ENCODE peak calls at places on chromosomes 3 and 15, in six cellular contexts. G is ovary; A is A549; S is CD4-positive, CD25-positive, alpha-beta regulatory T cell; B is substantia nigra; P is tibial artery. D is an unnamed sample.

GRCh38 chr3:177483182-177483967 is 286.1 kb upstream of the TBL1XR1 start:
- DNase-seq in G (no peak), A (no peak), S (no peak), B (no peak), P (no peak), D (no peak)

GRCh38 chr3:119747355-119747754 is 34.5 kb upstream of the NR1I2 start:
- DNase-seq in G (no peak), A (no peak), S (no peak), B (no peak), P (no peak), D (no peak)

GRCh38 chr3:155805204-155805801 is 775 bp downstream of the C3orf33 start:
- DNase-seq in G (peak; percentile 45), A (peak; percentile 43), S (no peak), B (peak; percentile 20), P (no peak), D (peak; percentile 44)

GRCh38 chr3:102069211-102069662 is 219.9 kb downstream of the NFKBIZ start:
- DNase-seq in G (no peak), A (peak; percentile 38), S (no peak), B (no peak), P (no peak), D (peak; percentile 39)

GRCh38 chr3:79337798-79338197 is 430.0 kb downstream of the ROBO1 start:
- DNase-seq in G (no peak), A (no peak), S (no peak), B (no peak), P (no peak), D (no peak)

GRCh38 chr3:14480207-14481017 is 59.7 kb downstream of the GRIP2 start:
- DNase-seq in G (peak; percentile 58), A (no peak), S (no peak), B (no peak), P (no peak), D (no peak)

GRCh38 chr3:129615751-129616281 is 9.3 kb upstream of the PLXND1 start:
- DNase-seq in G (peak; percentile 29), A (no peak), S (no peak), B (no peak), P (peak; percentile 73), D (no peak)

GRCh38 chr3:128155614-128156360 is 2.5 kb downstream of the EEFSEC start:
- DNase-seq in G (no peak), A (no peak), S (no peak), B (no peak), P (no peak), D (no peak)

GRCh38 chr3:15606434-15606891 is 4.9 kb downstream of the BTD start:
- DNase-seq in G (no peak), A (peak; percentile 37), S (no peak), B (no peak), P (no peak), D (no peak)

GRCh38 chr15:85624241-85624855 is 170.4 kb downstream of the KLHL25 start:
- DNase-seq in G (no peak), A (no peak), S (no peak), B (no peak), P (no peak), D (no peak)

GRCh38 chr15:77797270-77797669 is 164.6 kb upstream of the LINGO1 start:
- DNase-seq in G (no peak), A (no peak), S (no peak), B (no peak), P (no peak), D (no peak)

GRCh38 chr3:184085389-184085852 is 11.4 kb upstream of the HTR3E start:
- DNase-seq in G (no peak), A (peak; percentile 21), S (no peak), B (no peak), P (no peak), D (no peak)

GRCh38 chr3:128278761-128279593 is 125.7 kb downstream of the EEFSEC start:
- DNase-seq in G (peak; percentile 94), A (no peak), S (no peak), B (peak; percentile 39), P (no peak), D (peak; percentile 85)

GRCh38 chr3:173502983-173503568 is 105.5 kb downstream of the NLGN1 start:
- DNase-seq in G (no peak), A (no peak), S (no peak), B (no peak), P (no peak), D (no peak)

GRCh38 chr3:101725192-101725889 is 927 bp downstream of the CEP97 start:
- DNase-seq in G (peak; percentile 57), A (no peak), S (peak; percentile 16), B (peak; percentile 47), P (peak; percentile 71), D (peak; percentile 20)

GRCh38 chr3:13346481-13347389 is 73.4 kb downstream of the NUP210 start:
- DNase-seq in G (no peak), A (no peak), S (peak; percentile 60), B (no peak), P (no peak), D (no peak)

GRCh38 chr15:40823572-40824343 is 4.8 kb downstream of the PPP1R14D start:
- DNase-seq in G (no peak), A (no peak), S (no peak), B (no peak), P (no peak), D (no peak)

GRCh38 chr3:165395188-165395587 is 199.0 kb upstream of the SLITRK3 start:
- DNase-seq in G (no peak), A (no peak), S (no peak), B (no peak), P (no peak), D (no peak)

GRCh38 chr3:165393458-165393857 is 197.3 kb upstream of the SLITRK3 start:
- DNase-seq in G (no peak), A (no peak), S (no peak), B (no peak), P (no peak), D (no peak)

GRCh38 chr3:165389064-165389463 is 192.9 kb upstream of the SLITRK3 start:
- DNase-seq in G (no peak), A (no peak), S (no peak), B (no peak), P (no peak), D (no peak)

GRCh38 chr3:165389653-165390052 is 193.5 kb upstream of the SLITRK3 start:
- DNase-seq in G (no peak), A (no peak), S (no peak), B (no peak), P (no peak), D (no peak)

DNA sequence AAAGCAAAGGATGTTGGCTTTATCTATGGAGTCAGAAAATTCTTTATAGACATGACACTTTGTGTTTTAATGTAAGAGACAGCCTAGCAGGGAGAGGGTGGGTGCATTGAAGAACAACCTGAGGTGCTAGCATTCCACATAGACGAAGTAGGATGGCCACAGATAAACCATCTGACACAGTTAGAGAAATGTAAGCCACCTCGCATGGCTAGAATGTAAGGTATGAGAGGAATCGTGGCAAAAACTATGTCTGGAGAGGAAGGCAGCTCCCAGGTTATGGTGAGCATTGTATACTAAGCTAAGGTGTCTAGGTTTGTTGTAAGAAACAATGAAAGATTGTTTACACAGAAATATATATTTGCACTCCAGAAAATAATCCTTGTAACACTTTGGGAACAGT is 194.0 kb upstream of the SLITRK3 start:
- DNase-seq in G (no peak), A (no peak), S (no peak), B (no peak), P (no peak), D (no peak)
- H3K27ac ChIP-seq in G (no peak overlapping the region), A (no peak overlapping the region), S (no peak overlapping the region), B (no peak overlapping the region), P (no peak overlapping the region), D (no peak overlapping the region)

GRCh38 chr15:78915341-78916087 is 29.3 kb downstream of the CTSH start:
- DNase-seq in G (no peak), A (no peak), S (no peak), B (no peak), P (peak; percentile 83), D (peak; percentile 80)
- H3K27ac ChIP-seq in G (peak overlapping the region; percentile 36), A (no peak overlapping the region), S (no peak overlapping the region), B (no peak overlapping the region), P (peak overlapping the region; percentile 79), D (peak overlapping the region; percentile 80)

GRCh38 chr3:38586546-38587520 is 62.7 kb downstream of the SCN5A start:
- DNase-seq in G (no peak), A (no peak), S (no peak), B (no peak), P (peak; percentile 13), D (no peak)
- H3K27ac ChIP-seq in G (no peak overlapping the region), A (no peak overlapping the region), S (no peak overlapping the region), B (no peak overlapping the region), P (no peak overlapping the region), D (no peak overlapping the region)

DNA sequence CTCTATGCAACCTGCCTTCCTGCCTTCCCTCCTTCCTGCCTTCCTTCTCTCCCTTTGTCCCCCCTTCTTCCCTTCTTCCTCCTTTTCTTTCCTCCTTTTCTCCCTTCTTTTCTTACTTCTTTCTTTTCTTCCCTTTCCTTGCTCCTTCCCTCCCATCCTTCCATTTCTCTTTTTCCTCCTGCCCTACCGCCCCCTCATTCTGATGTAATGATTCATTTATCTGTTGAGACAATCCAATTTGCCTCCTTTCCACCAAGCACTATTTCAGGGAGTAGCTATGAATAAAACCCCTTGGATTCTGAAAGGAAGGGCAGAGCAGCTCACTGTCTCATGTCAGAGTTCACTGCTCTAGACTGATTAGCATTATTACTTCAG is 462.5 kb downstream of the PDCD6IP start:
- DNase-seq in G (no peak), A (no peak), S (no peak), B (no peak), P (no peak), D (no peak)
- H3K27ac ChIP-seq in G (no peak overlapping the region), A (no peak overlapping the region), S (no peak overlapping the region), B (no peak overlapping the region), P (peak overlapping the region; percentile 51), D (peak overlapping the region; percentile 62)

GRCh38 chr3:123169930-123170329 is 31.8 kb upstream of the SEC22A start:
- DNase-seq in G (no peak), A (peak; percentile 7), S (no peak), B (no peak), P (no peak), D (no peak)
- H3K27ac ChIP-seq in G (no peak overlapping the region), A (peak overlapping the region; percentile 68), S (no peak overlapping the region), B (no peak overlapping the region), P (no peak overlapping the region), D (no peak overlapping the region)

DNA sequence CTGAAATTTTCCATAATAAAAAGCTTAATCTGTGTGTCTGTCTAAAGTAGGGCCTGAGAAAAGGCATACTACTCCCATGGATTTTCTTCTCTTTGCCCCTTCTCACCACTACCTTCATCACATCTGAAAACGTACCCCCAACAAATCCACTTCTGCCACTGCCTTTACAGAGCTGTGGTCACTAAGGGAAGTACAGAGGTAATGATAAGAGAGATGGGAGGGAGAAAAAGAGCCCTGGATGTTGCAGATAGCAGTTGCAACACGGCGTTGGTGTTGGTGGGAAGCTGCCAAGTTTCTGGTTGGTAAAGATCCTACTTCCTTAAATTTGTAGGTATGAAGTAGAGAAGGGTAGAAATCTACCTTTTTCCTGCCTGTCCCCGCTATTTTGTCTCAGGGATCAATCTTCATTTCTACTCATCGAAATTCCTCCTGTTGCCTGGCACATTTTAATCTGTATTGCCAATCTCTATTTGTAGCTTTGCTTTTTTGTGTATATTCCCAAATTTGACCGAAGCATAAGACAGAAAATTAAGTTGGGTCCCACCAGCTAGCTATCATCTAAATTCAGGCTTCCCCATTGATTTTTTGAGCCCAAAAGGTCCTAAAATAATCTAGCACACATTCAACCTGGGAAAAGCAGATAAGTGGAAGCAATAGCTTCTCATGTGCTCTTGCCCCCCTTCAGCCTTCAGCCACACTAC is 102.9 kb downstream of the TFDP2 start:
- DNase-seq in G (no peak), A (no peak), S (no peak), B (no peak), P (no peak), D (no peak)
- H3K27ac ChIP-seq in G (no peak overlapping the region), A (no peak overlapping the region), S (no peak overlapping the region), B (no peak overlapping the region), P (no peak overlapping the region), D (no peak overlapping the region)

GRCh38 chr15:74777769-74778598 is 3.9 kb upstream of the CSK start:
- DNase-seq in G (no peak), A (no peak), S (no peak), B (no peak), P (no peak), D (no peak)
- H3K27ac ChIP-seq in G (no peak overlapping the region), A (no peak overlapping the region), S (peak overlapping the region; percentile 95), B (peak overlapping the region; percentile 52), P (no peak overlapping the region), D (no peak overlapping the region)